ENCODE peak calls at places on chromosomes 2 and 18, in five cellular contexts. One of them, this sample, is unnamed.

GRCh38 chr2:65640793-65641103 is 208.3 kb upstream of the SPRED2 start:
- DNase-seq in WTC11: no peak
- DNase-seq in endodermal cell: no peak
- DNase-seq in Calu3: no peak
- DNase-seq in prostate gland: no peak
- DNase-seq in this sample: no peak

GRCh38 chr18:31049189-31049588 is 6.6 kb upstream of the DSC3 start:
- DNase-seq in WTC11: no peak
- DNase-seq in endodermal cell: no peak
- DNase-seq in Calu3: no peak
- DNase-seq in prostate gland: no peak
- DNase-seq in this sample: no peak

GRCh38 chr2:100427627-100428258 is 10.3 kb upstream of the CHST10 start:
- DNase-seq in WTC11: peak
- DNase-seq in endodermal cell: peak
- DNase-seq in Calu3: peak
- DNase-seq in prostate gland: peak
- DNase-seq in this sample: no peak

GRCh38 chr2:71901466-71901865 is 246.2 kb downstream of the CYP26B1 start:
- DNase-seq in WTC11: no peak
- DNase-seq in endodermal cell: peak
- DNase-seq in Calu3: no peak
- DNase-seq in prostate gland: no peak
- DNase-seq in this sample: no peak

GRCh38 chr2:202022755-202023154 is 10.9 kb upstream of the FZD7 start:
- DNase-seq in WTC11: no peak
- DNase-seq in endodermal cell: no peak
- DNase-seq in Calu3: no peak
- DNase-seq in prostate gland: no peak
- DNase-seq in this sample: no peak

GRCh38 chr2:227479865-227480475 is 8.0 kb downstream of the AGFG1 start:
- DNase-seq in WTC11: no peak
- DNase-seq in endodermal cell: no peak
- DNase-seq in Calu3: no peak
- DNase-seq in prostate gland: no peak
- DNase-seq in this sample: no peak

GRCh38 chr18:2218101-2218500 is 353.2 kb downstream of the METTL4 start:
- DNase-seq in WTC11: no peak
- DNase-seq in endodermal cell: no peak
- DNase-seq in Calu3: no peak
- DNase-seq in prostate gland: no peak
- DNase-seq in this sample: no peak

GRCh38 chr2:8565399-8566154 is 116.3 kb upstream of the ID2 start:
- DNase-seq in WTC11: no peak
- DNase-seq in endodermal cell: peak
- DNase-seq in Calu3: no peak
- DNase-seq in prostate gland: no peak
- DNase-seq in this sample: no peak

GRCh38 chr2:210688071-210688470 is 131.7 kb downstream of the CPS1 start:
- DNase-seq in WTC11: no peak
- DNase-seq in endodermal cell: no peak
- DNase-seq in Calu3: no peak
- DNase-seq in prostate gland: no peak
- DNase-seq in this sample: no peak

GRCh38 chr2:630451-631320 is 46.5 kb downstream of the TMEM18 start:
- DNase-seq in WTC11: no peak
- DNase-seq in endodermal cell: no peak
- DNase-seq in Calu3: no peak
- DNase-seq in prostate gland: no peak
- DNase-seq in this sample: no peak

GRCh38 chr2:112636605-112637288 is 9.0 kb upstream of the SLC20A1 start:
- DNase-seq in WTC11: no peak
- DNase-seq in endodermal cell: no peak
- DNase-seq in Calu3: no peak
- DNase-seq in prostate gland: no peak
- DNase-seq in this sample: no peak

GRCh38 chr18:47265197-47265596 is 13.7 kb upstream of the SKOR2 start:
- DNase-seq in WTC11: no peak
- DNase-seq in endodermal cell: no peak
- DNase-seq in Calu3: no peak
- DNase-seq in prostate gland: no peak
- DNase-seq in this sample: peak

GRCh38 chr2:49490710-49491109 is 336.4 kb upstream of the FSHR start:
- DNase-seq in WTC11: peak
- DNase-seq in endodermal cell: peak
- DNase-seq in Calu3: peak
- DNase-seq in prostate gland: peak
- DNase-seq in this sample: no peak

GRCh38 chr2:173210270-173211196 is 134.9 kb downstream of the MAP3K20 start:
- DNase-seq in WTC11: peak
- DNase-seq in endodermal cell: peak
- DNase-seq in Calu3: peak
- DNase-seq in prostate gland: peak
- DNase-seq in this sample: peak

GRCh38 chr18:8773980-8774379 is 68.6 kb downstream of the MTCL1 start:
- DNase-seq in WTC11: no peak
- DNase-seq in endodermal cell: no peak
- DNase-seq in Calu3: no peak
- DNase-seq in prostate gland: no peak
- DNase-seq in this sample: no peak

GRCh38 chr2:231332388-231332787 is 63.1 kb upstream of the B3GNT7 start:
- DNase-seq in WTC11: no peak
- DNase-seq in endodermal cell: peak
- DNase-seq in Calu3: no peak
- DNase-seq in prostate gland: no peak
- DNase-seq in this sample: no peak

GRCh38 chr18:37641573-37641972 is 76.0 kb upstream of the CELF4 start:
- DNase-seq in WTC11: no peak
- DNase-seq in endodermal cell: no peak
- DNase-seq in Calu3: no peak
- DNase-seq in prostate gland: peak
- DNase-seq in this sample: no peak

GRCh38 chr2:148876589-148877402 is 1.8 kb downstream of the KIF5C start:
- DNase-seq in WTC11: peak
- DNase-seq in endodermal cell: peak
- DNase-seq in Calu3: peak
- DNase-seq in prostate gland: peak
- DNase-seq in this sample: no peak

GRCh38 chr2:158006961-158007664 is 94.6 kb upstream of the UPP2 start:
- DNase-seq in WTC11: peak
- DNase-seq in endodermal cell: no peak
- DNase-seq in Calu3: no peak
- DNase-seq in prostate gland: no peak
- DNase-seq in this sample: no peak

GRCh38 chr2:108607706-108608301 is 73.5 kb downstream of the LIMS1 start:
- DNase-seq in WTC11: peak
- DNase-seq in endodermal cell: peak
- DNase-seq in Calu3: peak
- DNase-seq in prostate gland: peak
- DNase-seq in this sample: no peak
- TF ChIP-seq CTCF in WTC11: no peak
- TF ChIP-seq CTCF in endodermal cell: peak
- TF ChIP-seq CTCF in Calu3: peak
- TF ChIP-seq CTCF in prostate gland: peak
- TF ChIP-seq CTCF in this sample: peak

GRCh38 chr18:76474824-76475223 is 20.2 kb downstream of the ZNF516 start:
- DNase-seq in WTC11: no peak
- DNase-seq in endodermal cell: no peak
- DNase-seq in Calu3: no peak
- DNase-seq in prostate gland: no peak
- DNase-seq in this sample: no peak

GRCh38 chr18:76472811-76473210 is 22.2 kb downstream of the ZNF516 start:
- DNase-seq in WTC11: no peak
- DNase-seq in endodermal cell: no peak
- DNase-seq in Calu3: no peak
- DNase-seq in prostate gland: no peak
- DNase-seq in this sample: no peak

GRCh38 chr18:76476665-76477561 is 18.1 kb downstream of the ZNF516 start:
- DNase-seq in WTC11: no peak
- DNase-seq in endodermal cell: no peak
- DNase-seq in Calu3: peak
- DNase-seq in prostate gland: no peak
- DNase-seq in this sample: peak

GRCh38 chr18:76479351-76480238 is 15.4 kb downstream of the ZNF516 start:
- DNase-seq in WTC11: no peak
- DNase-seq in endodermal cell: no peak
- DNase-seq in Calu3: no peak
- DNase-seq in prostate gland: no peak
- DNase-seq in this sample: no peak

DNA sequence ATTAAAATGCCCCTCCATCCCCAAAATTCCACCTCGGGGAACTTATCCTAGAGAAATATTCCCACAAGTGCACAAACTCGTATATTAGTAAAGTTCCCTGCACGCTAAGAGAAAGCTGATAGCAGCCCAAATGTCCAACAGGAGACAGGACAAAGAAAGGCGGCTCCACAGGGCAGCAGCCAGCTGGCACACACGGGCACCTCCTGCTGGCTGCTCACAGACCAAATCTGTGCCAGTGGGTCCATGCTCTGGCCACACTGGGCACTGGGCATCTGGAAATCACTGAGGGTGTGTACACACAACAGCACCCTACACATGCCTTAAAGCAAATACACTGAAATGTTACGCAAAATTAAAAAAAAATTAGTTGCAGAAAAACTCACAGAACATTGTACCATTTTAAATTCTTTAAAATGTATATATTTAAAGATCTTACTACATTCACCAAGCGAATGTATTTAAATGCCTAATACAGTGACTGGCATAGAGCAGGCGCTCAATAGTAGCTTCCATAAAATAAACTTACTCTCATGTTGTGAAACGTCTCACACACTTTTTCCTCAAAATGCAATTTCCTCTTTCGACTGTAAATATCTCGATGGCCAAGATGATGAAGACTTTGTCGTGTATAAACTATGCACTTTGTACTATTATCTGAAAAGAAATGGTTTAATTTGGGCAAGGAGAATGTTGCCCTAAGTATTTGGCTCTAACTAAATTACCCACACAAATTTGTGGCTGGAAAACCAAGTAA is 19.4 kb downstream of the ZNF516 start:
- DNase-seq in WTC11: no peak
- DNase-seq in endodermal cell: no peak
- DNase-seq in Calu3: no peak
- DNase-seq in prostate gland: no peak
- DNase-seq in this sample: no peak
- TF ChIP-seq CTCF in WTC11: no peak
- TF ChIP-seq CTCF in endodermal cell: peak
- TF ChIP-seq CTCF in Calu3: no peak
- TF ChIP-seq CTCF in prostate gland: no peak
- TF ChIP-seq CTCF in this sample: no peak

GRCh38 chr2:23625726-23626125 is 240.7 kb downstream of the KLHL29 start:
- DNase-seq in WTC11: no peak
- DNase-seq in endodermal cell: no peak
- DNase-seq in Calu3: no peak
- DNase-seq in prostate gland: no peak
- DNase-seq in this sample: no peak

GRCh38 chr2:23624915-23625314 is 239.9 kb downstream of the KLHL29 start:
- DNase-seq in WTC11: no peak
- DNase-seq in endodermal cell: no peak
- DNase-seq in Calu3: no peak
- DNase-seq in prostate gland: no peak
- DNase-seq in this sample: no peak

GRCh38 chr2:23622966-23623665 is 238.1 kb downstream of the KLHL29 start:
- DNase-seq in WTC11: no peak
- DNase-seq in endodermal cell: no peak
- DNase-seq in Calu3: no peak
- DNase-seq in prostate gland: no peak
- DNase-seq in this sample: no peak

GRCh38 chr2:23622466-23622865 is 237.5 kb downstream of the KLHL29 start:
- DNase-seq in WTC11: no peak
- DNase-seq in endodermal cell: no peak
- DNase-seq in Calu3: no peak
- DNase-seq in prostate gland: no peak
- DNase-seq in this sample: no peak

DNA sequence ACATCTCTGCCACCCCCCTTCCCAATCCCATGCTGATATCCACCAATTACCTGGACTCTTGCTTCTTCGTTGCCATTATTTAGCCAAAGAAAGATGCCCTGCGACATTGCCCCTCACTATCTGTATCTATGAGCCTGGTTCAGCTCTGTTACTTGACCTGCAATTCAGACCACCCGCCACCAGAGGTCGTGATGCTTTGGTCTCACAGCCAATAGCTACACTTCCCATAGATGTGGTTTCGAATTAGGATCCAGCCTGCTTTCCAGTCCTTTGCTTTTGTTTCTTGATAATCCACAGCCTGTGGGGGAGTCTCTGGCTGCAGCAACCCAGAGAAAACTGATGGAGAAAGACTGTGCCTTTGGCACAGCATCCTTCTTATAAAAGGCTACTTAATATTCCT is 239.4 kb downstream of the KLHL29 start:
- DNase-seq in WTC11: peak
- DNase-seq in endodermal cell: peak
- DNase-seq in Calu3: peak
- DNase-seq in prostate gland: no peak
- DNase-seq in this sample: no peak
- TF ChIP-seq CTCF in WTC11: peak
- TF ChIP-seq CTCF in endodermal cell: peak
- TF ChIP-seq CTCF in Calu3: no peak
- TF ChIP-seq CTCF in prostate gland: no peak
- TF ChIP-seq CTCF in this sample: peak

GRCh38 chr18:77134611-77135010 is 2.0 kb upstream of the MBP start:
- DNase-seq in WTC11: no peak
- DNase-seq in endodermal cell: no peak
- DNase-seq in Calu3: no peak
- DNase-seq in prostate gland: no peak
- DNase-seq in this sample: no peak

GRCh38 chr18:77135339-77136075 is 2.9 kb upstream of the MBP start:
- DNase-seq in WTC11: no peak
- DNase-seq in endodermal cell: no peak
- DNase-seq in Calu3: no peak
- DNase-seq in prostate gland: no peak
- DNase-seq in this sample: no peak

GRCh38 chr18:77132369-77133050 is at the start of gene MBP:
- DNase-seq in WTC11: peak
- DNase-seq in endodermal cell: peak
- DNase-seq in Calu3: peak
- DNase-seq in prostate gland: peak
- DNase-seq in this sample: no peak

GRCh38 chr18:77133051-77133919 is 702 bp upstream of the MBP start:
- DNase-seq in WTC11: peak
- DNase-seq in endodermal cell: peak
- DNase-seq in Calu3: peak
- DNase-seq in prostate gland: no peak
- DNase-seq in this sample: no peak

DNA sequence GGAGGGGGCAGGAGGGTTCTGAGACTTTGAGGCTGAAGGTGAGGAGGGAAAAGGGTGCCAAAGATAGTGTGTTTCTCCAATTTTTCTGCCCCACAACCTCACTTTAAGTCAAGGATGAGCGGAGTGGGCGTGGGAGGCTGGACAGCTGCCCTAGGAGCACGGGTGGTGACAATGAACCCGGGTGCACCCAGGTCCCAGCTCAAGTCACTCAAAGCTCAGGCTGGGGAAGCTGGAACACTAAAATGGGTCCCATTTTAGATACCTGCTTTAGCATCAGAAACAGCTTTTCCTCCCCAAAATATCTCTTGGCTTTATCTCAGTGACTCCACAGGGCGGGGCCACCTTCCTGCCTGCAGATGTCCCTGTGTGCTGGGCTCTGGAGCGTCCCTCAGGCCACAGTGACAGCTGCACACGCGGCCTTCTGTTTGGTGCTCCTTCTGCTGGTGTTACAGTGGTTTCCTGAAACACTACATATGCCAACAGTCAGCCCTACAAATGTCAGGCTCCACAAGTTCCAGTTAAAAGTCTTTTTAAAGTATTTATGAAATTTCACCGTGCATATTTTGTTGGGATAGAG is 1.4 kb upstream of the MBP start:
- DNase-seq in WTC11: no peak
- DNase-seq in endodermal cell: peak
- DNase-seq in Calu3: peak
- DNase-seq in prostate gland: no peak
- DNase-seq in this sample: no peak
- TF ChIP-seq CTCF in WTC11: no peak
- TF ChIP-seq CTCF in endodermal cell: peak
- TF ChIP-seq CTCF in Calu3: no peak
- TF ChIP-seq CTCF in prostate gland: no peak
- TF ChIP-seq CTCF in this sample: no peak

This sample was measured in astrocyte of the cerebellum.